ENCODE peak calls at places on chromosome 20, in seven cellular contexts. One of them, this sample, is unnamed.

GRCh38 chr20:13148402-13148801 is 72.7 kb upstream of the ISM1 start:
- DNase-seq in astrocyte: no peak
- DNase-seq in thoracic aorta: no peak
- DNase-seq in GM12865: no peak
- DNase-seq in prostate gland: no peak
- DNase-seq in breast epithelium: no peak
- DNase-seq in PC-3: no peak
- DNase-seq in this sample: no peak

GRCh38 chr20:4944518-4944917 is 56.8 kb downstream of the SLC23A2 start:
- DNase-seq in PC-3: no peak
- DNase-seq in GM12865: no peak
- DNase-seq in breast epithelium: no peak
- DNase-seq in prostate gland: no peak
- DNase-seq in astrocyte: peak
- DNase-seq in thoracic aorta: no peak
- DNase-seq in this sample: peak

GRCh38 chr20:20454850-20455627 is 87.1 kb downstream of the INSM1 start:
- DNase-seq in astrocyte: no peak
- DNase-seq in breast epithelium: no peak
- DNase-seq in prostate gland: no peak
- DNase-seq in GM12865: no peak
- DNase-seq in PC-3: no peak
- DNase-seq in thoracic aorta: no peak
- DNase-seq in this sample: no peak

GRCh38 chr20:6884114-6884513 is 116.6 kb downstream of the BMP2 start:
- DNase-seq in PC-3: no peak
- DNase-seq in astrocyte: no peak
- DNase-seq in breast epithelium: no peak
- DNase-seq in GM12865: no peak
- DNase-seq in thoracic aorta: no peak
- DNase-seq in prostate gland: no peak
- DNase-seq in this sample: no peak

GRCh38 chr20:5448449-5449118 is 131.8 kb upstream of the PROKR2 start:
- DNase-seq in thoracic aorta: no peak
- DNase-seq in PC-3: peak
- DNase-seq in astrocyte: peak
- DNase-seq in prostate gland: peak
- DNase-seq in breast epithelium: no peak
- DNase-seq in GM12865: peak
- DNase-seq in this sample: peak

GRCh38 chr20:25005220-25005619 is 12.7 kb upstream of the APMAP start:
- DNase-seq in thoracic aorta: no peak
- DNase-seq in GM12865: no peak
- DNase-seq in astrocyte: no peak
- DNase-seq in prostate gland: peak
- DNase-seq in breast epithelium: peak
- DNase-seq in PC-3: peak
- DNase-seq in this sample: no peak

GRCh38 chr20:62504323-62504722 is 28.5 kb upstream of the GATA5 start:
- DNase-seq in prostate gland: no peak
- DNase-seq in astrocyte: no peak
- DNase-seq in GM12865: no peak
- DNase-seq in PC-3: no peak
- DNase-seq in breast epithelium: no peak
- DNase-seq in thoracic aorta: no peak
- DNase-seq in this sample: no peak

GRCh38 chr20:20462185-20462584 is 94.3 kb downstream of the INSM1 start:
- DNase-seq in GM12865: no peak
- DNase-seq in PC-3: no peak
- DNase-seq in astrocyte: no peak
- DNase-seq in breast epithelium: no peak
- DNase-seq in thoracic aorta: no peak
- DNase-seq in prostate gland: no peak
- DNase-seq in this sample: no peak

GRCh38 chr20:62048346-62048761 is 17.3 kb downstream of the TAF4 start:
- DNase-seq in astrocyte: no peak
- DNase-seq in breast epithelium: no peak
- DNase-seq in GM12865: no peak
- DNase-seq in thoracic aorta: no peak
- DNase-seq in PC-3: no peak
- DNase-seq in prostate gland: no peak
- DNase-seq in this sample: no peak

GRCh38 chr20:56628873-56629463 is at the start of gene TFAP2C:
- DNase-seq in PC-3: peak
- DNase-seq in GM12865: no peak
- DNase-seq in astrocyte: no peak
- DNase-seq in breast epithelium: peak
- DNase-seq in prostate gland: peak
- DNase-seq in thoracic aorta: no peak
- DNase-seq in this sample: peak

GRCh38 chr20:24823989-24824693 is 124.9 kb upstream of the CST7 start:
- DNase-seq in GM12865: no peak
- DNase-seq in breast epithelium: no peak
- DNase-seq in PC-3: no peak
- DNase-seq in astrocyte: no peak
- DNase-seq in thoracic aorta: no peak
- DNase-seq in prostate gland: no peak
- DNase-seq in this sample: peak

GRCh38 chr20:56629464-56630085 is 469 bp downstream of the TFAP2C start:
- DNase-seq in GM12865: no peak
- DNase-seq in PC-3: peak
- DNase-seq in astrocyte: no peak
- DNase-seq in prostate gland: peak
- DNase-seq in thoracic aorta: no peak
- DNase-seq in breast epithelium: no peak
- DNase-seq in this sample: no peak

GRCh38 chr20:2652724-2653510 is 485 bp downstream of the NOP56 start:
- DNase-seq in breast epithelium: no peak
- DNase-seq in GM12865: peak
- DNase-seq in PC-3: no peak
- DNase-seq in astrocyte: no peak
- DNase-seq in thoracic aorta: no peak
- DNase-seq in prostate gland: peak
- DNase-seq in this sample: no peak

GRCh38 chr20:57650756-57651483 is 30.7 kb upstream of the ZBP1 start:
- DNase-seq in GM12865: no peak
- DNase-seq in PC-3: no peak
- DNase-seq in prostate gland: no peak
- DNase-seq in astrocyte: no peak
- DNase-seq in breast epithelium: peak
- DNase-seq in thoracic aorta: no peak
- DNase-seq in this sample: no peak

GRCh38 chr20:49792006-49792405 is 20.6 kb upstream of the SLC9A8 start:
- DNase-seq in GM12865: no peak
- DNase-seq in PC-3: no peak
- DNase-seq in thoracic aorta: no peak
- DNase-seq in prostate gland: no peak
- DNase-seq in astrocyte: no peak
- DNase-seq in breast epithelium: no peak
- DNase-seq in this sample: no peak

GRCh38 chr20:13037727-13038126 is 29.0 kb downstream of the SPTLC3 start:
- DNase-seq in PC-3: peak
- DNase-seq in prostate gland: no peak
- DNase-seq in astrocyte: no peak
- DNase-seq in GM12865: no peak
- DNase-seq in breast epithelium: no peak
- DNase-seq in thoracic aorta: no peak
- DNase-seq in this sample: no peak

GRCh38 chr20:60242836-60243520 is 284.8 kb downstream of the CDH26 start:
- DNase-seq in PC-3: no peak
- DNase-seq in breast epithelium: no peak
- DNase-seq in astrocyte: peak
- DNase-seq in GM12865: no peak
- DNase-seq in prostate gland: no peak
- DNase-seq in thoracic aorta: no peak
- DNase-seq in this sample: no peak

GRCh38 chr20:50848846-50849673 is 54.2 kb downstream of the BCAS4 start:
- DNase-seq in breast epithelium: no peak
- DNase-seq in astrocyte: no peak
- DNase-seq in thoracic aorta: no peak
- DNase-seq in prostate gland: no peak
- DNase-seq in GM12865: peak
- DNase-seq in PC-3: no peak
- DNase-seq in this sample: peak
- TF ChIP-seq CTCF in breast epithelium: no peak
- TF ChIP-seq CTCF in astrocyte: no peak
- TF ChIP-seq CTCF in thoracic aorta: no peak
- TF ChIP-seq CTCF in prostate gland: no peak
- TF ChIP-seq CTCF in GM12865: no peak
- TF ChIP-seq CTCF in PC-3: no peak
- TF ChIP-seq CTCF in this sample: no peak

GRCh38 chr20:32650545-32650944 is 23.2 kb downstream of the C20orf203 start:
- DNase-seq in prostate gland: no peak
- DNase-seq in astrocyte: no peak
- DNase-seq in breast epithelium: no peak
- DNase-seq in PC-3: no peak
- DNase-seq in GM12865: no peak
- DNase-seq in thoracic aorta: no peak
- DNase-seq in this sample: no peak
- TF ChIP-seq CTCF in prostate gland: no peak
- TF ChIP-seq CTCF in astrocyte: no peak
- TF ChIP-seq CTCF in breast epithelium: no peak
- TF ChIP-seq CTCF in PC-3: no peak
- TF ChIP-seq CTCF in GM12865: no peak
- TF ChIP-seq CTCF in thoracic aorta: no peak
- TF ChIP-seq CTCF in this sample: no peak

DNA sequence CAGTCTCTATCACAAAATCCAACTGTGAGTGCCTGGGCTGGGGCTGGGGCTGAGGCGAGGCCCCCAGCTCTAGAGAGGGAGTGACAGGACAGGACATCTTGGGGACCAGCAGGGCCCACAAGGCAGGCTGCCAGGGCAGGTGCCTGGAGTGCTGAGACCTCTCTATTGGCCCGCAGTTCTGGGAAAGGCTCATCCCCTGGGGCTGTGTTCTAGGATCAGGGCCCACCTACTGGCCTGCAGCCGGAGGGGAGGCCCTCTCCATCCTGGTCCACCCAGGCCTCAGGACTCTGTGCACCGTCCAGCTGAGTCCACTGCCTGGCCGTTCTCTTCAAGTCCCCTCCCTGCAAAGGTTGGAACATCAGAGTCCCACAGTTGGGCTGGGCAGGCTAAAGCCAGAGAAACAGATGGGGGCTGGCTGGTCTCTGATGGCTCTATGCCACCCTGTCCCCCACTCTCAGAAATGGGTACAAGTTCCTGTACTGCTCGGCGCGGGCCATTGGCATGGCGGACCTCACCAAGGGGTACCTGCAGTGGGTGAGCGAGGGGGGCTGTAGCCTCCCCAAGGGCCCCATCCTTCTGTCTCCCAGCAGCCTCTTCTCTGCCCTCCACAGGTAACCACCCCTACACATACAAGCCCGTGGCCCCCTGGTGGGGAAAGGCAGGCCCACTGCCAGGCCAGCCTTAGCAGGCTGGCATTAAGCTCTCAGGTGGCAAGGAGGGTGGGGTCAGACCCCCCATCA is 9.0 kb downstream of the EMILIN3 start:
- DNase-seq in astrocyte: no peak
- DNase-seq in PC-3: no peak
- DNase-seq in breast epithelium: no peak
- DNase-seq in prostate gland: no peak
- DNase-seq in thoracic aorta: no peak
- DNase-seq in GM12865: no peak
- DNase-seq in this sample: no peak
- TF ChIP-seq CTCF in astrocyte: no peak
- TF ChIP-seq CTCF in PC-3: peak
- TF ChIP-seq CTCF in breast epithelium: no peak
- TF ChIP-seq CTCF in prostate gland: no peak
- TF ChIP-seq CTCF in thoracic aorta: no peak
- TF ChIP-seq CTCF in GM12865: peak
- TF ChIP-seq CTCF in this sample: no peak

GRCh38 chr20:37275125-37275524 is 13.5 kb upstream of the GHRH start:
- DNase-seq in PC-3: no peak
- DNase-seq in prostate gland: no peak
- DNase-seq in breast epithelium: no peak
- DNase-seq in thoracic aorta: no peak
- DNase-seq in astrocyte: no peak
- DNase-seq in GM12865: no peak
- DNase-seq in this sample: no peak
- TF ChIP-seq CTCF in PC-3: no peak
- TF ChIP-seq CTCF in prostate gland: no peak
- TF ChIP-seq CTCF in breast epithelium: no peak
- TF ChIP-seq CTCF in thoracic aorta: no peak
- TF ChIP-seq CTCF in astrocyte: no peak
- TF ChIP-seq CTCF in GM12865: no peak
- TF ChIP-seq CTCF in this sample: no peak

DNA sequence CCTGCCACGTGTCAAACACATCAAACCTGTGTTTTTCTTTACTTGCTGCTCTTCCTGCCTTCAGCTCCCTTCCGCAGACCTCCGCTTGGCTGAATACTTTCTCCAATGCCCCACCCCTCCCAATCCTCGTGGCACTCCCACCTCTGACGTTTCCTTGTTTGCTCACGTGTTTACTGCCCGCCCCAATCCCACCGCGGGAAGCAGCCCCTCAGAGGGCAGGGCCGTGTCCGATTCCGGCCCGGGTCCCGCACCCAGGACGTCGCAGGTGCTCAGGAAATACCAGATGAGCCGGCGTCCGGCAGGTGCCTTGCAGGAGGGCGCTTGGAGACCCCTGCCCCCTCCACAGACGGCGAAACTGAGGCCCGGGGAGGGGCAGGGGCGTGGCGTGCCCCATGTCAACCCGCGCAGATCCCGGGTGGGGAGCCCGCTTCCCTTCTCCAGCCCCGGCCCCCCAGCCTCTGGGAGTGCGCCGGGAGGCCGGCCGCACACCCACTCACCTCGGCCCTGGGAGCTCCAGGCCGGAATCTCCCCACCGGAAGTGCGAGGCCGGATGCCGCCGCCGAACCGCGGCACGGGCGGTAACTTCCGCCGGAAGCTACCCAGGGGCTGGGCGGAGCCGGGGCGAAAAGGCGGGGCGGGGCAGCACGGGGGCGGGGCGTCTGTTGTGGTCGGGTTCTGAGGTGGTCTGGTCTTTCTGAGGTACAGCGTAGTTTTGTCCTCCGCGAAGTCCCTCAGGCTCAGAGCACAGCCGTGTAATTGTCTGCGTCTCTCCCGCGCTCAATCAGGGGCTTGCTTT is 42.3 kb downstream of the ELMO2 start:
- DNase-seq in astrocyte: peak
- DNase-seq in PC-3: peak
- DNase-seq in breast epithelium: peak
- DNase-seq in prostate gland: peak
- DNase-seq in GM12865: peak
- DNase-seq in thoracic aorta: peak
- DNase-seq in this sample: peak
- TF ChIP-seq CTCF in astrocyte: no peak
- TF ChIP-seq CTCF in PC-3: no peak
- TF ChIP-seq CTCF in breast epithelium: no peak
- TF ChIP-seq CTCF in prostate gland: no peak
- TF ChIP-seq CTCF in GM12865: no peak
- TF ChIP-seq CTCF in thoracic aorta: no peak
- TF ChIP-seq CTCF in this sample: no peak

GRCh38 chr20:380763-381580 is 412 bp downstream of the TRIB3 start:
- DNase-seq in thoracic aorta: no peak
- DNase-seq in breast epithelium: no peak
- DNase-seq in astrocyte: no peak
- DNase-seq in GM12865: peak
- DNase-seq in PC-3: peak
- DNase-seq in prostate gland: peak
- DNase-seq in this sample: peak
- TF ChIP-seq CTCF in thoracic aorta: no peak
- TF ChIP-seq CTCF in breast epithelium: no peak
- TF ChIP-seq CTCF in astrocyte: no peak
- TF ChIP-seq CTCF in GM12865: peak
- TF ChIP-seq CTCF in PC-3: peak
- TF ChIP-seq CTCF in prostate gland: no peak
- TF ChIP-seq CTCF in this sample: no peak